ENCODE peak calls at places on chromosome X, in ten cellular contexts. F, X, R, B, Q, C, J, K, H and L are unnamed samples.
A peak's percentile ranks its signal among the peaks of the same experiment; 100 is the strongest.

GRCh38 chrX:6383911-6384310 is 151.0 kb downstream of the VCX3A start:
- DNase-seq in F (no peak), X (no peak), R (no peak), B (no peak), Q (no peak), C (no peak), J (no peak), K (no peak), H (no peak), L (no peak)

GRCh38 chrX:131366387-131366786 is 77.3 kb upstream of the IGSF1 start:
- DNase-seq in F (no peak), X (no peak), R (no peak), B (no peak), Q (peak; percentile 14), C (no peak), J (no peak), K (peak; percentile 21), H (no peak), L (no peak)

GRCh38 chrX:49269768-49270248 is at the start of gene PPP1R3F:
- DNase-seq in F (peak; percentile 26), X (no peak), R (no peak), B (no peak), Q (no peak), C (no peak), J (no peak), K (peak; percentile 28), H (no peak), L (no peak)

GRCh38 chrX:136318895-136319597 is 18.3 kb downstream of the ADGRG4 start:
- DNase-seq in F (no peak), X (no peak), R (no peak), B (no peak), Q (no peak), C (no peak), J (no peak), K (no peak), H (no peak), L (no peak)

GRCh38 chrX:26789751-26790150 is 573.8 kb downstream of the MAGEB5 start:
- DNase-seq in F (no peak), X (no peak), R (no peak), B (no peak), Q (no peak), C (peak; percentile 26), J (no peak), K (no peak), H (peak; percentile 50), L (no peak)

GRCh38 chrX:34275710-34276109 is 143.6 kb upstream of the FAM47A start:
- DNase-seq in F (no peak), X (no peak), R (no peak), B (no peak), Q (no peak), C (no peak), J (no peak), K (no peak), H (no peak), L (no peak)

GRCh38 chrX:9464435-9465371 is at the start of gene TBL1X:
- DNase-seq in F (peak; percentile 29), X (peak; percentile 64), R (no peak), B (peak; percentile 44), Q (peak; percentile 67), C (peak; percentile 28), J (peak; percentile 58), K (peak; percentile 64), H (no peak), L (peak; percentile 27)

GRCh38 chrX:132219343-132219768 is at the start of gene RAP2C:
- DNase-seq in F (peak; percentile 48), X (peak; percentile 74), R (peak; percentile 13), B (peak; percentile 36), Q (peak; percentile 78), C (peak; percentile 76), J (peak; percentile 73), K (peak; percentile 82), H (peak; percentile 57), L (peak; percentile 53)

GRCh38 chrX:16136080-16136479 is 12.7 kb downstream of the GRPR start:
- DNase-seq in F (no peak), X (no peak), R (no peak), B (no peak), Q (no peak), C (no peak), J (no peak), K (no peak), H (no peak), L (no peak)

GRCh38 chrX:14064632-14065432 is 35.1 kb upstream of the GEMIN8 start:
- DNase-seq in F (no peak), X (no peak), R (no peak), B (no peak), Q (peak; percentile 83), C (peak; percentile 65), J (no peak), K (peak; percentile 12), H (peak; percentile 78), L (peak; percentile 17)

GRCh38 chrX:125998432-125998831 is 167.7 kb downstream of the DCAF12L2 start:
- DNase-seq in F (no peak), X (no peak), R (no peak), B (no peak), Q (peak; percentile 47), C (peak; percentile 5), J (no peak), K (peak; percentile 16), H (no peak), L (no peak)

GRCh38 chrX:124805486-124805885 is 459.1 kb downstream of the SH2D1A start:
- DNase-seq in F (no peak), X (no peak), R (no peak), B (no peak), Q (no peak), C (no peak), J (no peak), K (no peak), H (no peak), L (no peak)

GRCh38 chrX:103687073-103687695 is 685 bp upstream of the MORF4L2 start:
- DNase-seq in F (peak; percentile 81), X (peak; percentile 87), R (peak; percentile 32), B (no peak), Q (peak; percentile 73), C (no peak), J (peak; percentile 89), K (peak; percentile 73), H (no peak), L (no peak)

GRCh38 chrX:153738056-153738605 is 13.5 kb downstream of the ABCD1 start:
- DNase-seq in F (no peak), X (no peak), R (no peak), B (no peak), Q (no peak), C (no peak), J (no peak), K (no peak), H (no peak), L (no peak)

GRCh38 chrX:132022115-132022862 is 813 bp upstream of the STK26 start:
- DNase-seq in F (no peak), X (no peak), R (no peak), B (no peak), Q (peak; percentile 44), C (peak; percentile 18), J (peak; percentile 28), K (no peak), H (no peak), L (peak; percentile 5)

GRCh38 chrX:102765794-102766193 is 45.3 kb downstream of the GPRASP3 start:
- DNase-seq in F (no peak), X (no peak), R (peak; percentile 23), B (no peak), Q (peak; percentile 45), C (peak; percentile 46), J (no peak), K (no peak), H (peak; percentile 82), L (peak; percentile 14)

GRCh38 chrX:107805179-107805578 is 20.5 kb upstream of the MID2 start:
- DNase-seq in F (no peak), X (no peak), R (no peak), B (no peak), Q (no peak), C (no peak), J (no peak), K (no peak), H (no peak), L (no peak)